ENCODE peak calls at places on chromosomes 7 and 10, in six cellular contexts. I is brain microvascular endothelial cell, A is right atrium auricular region, U is H9, D is AG04450, R is heart right ventricle. C is an unnamed sample.
A peak's percentile ranks its signal among the peaks of the same experiment; 100 is the strongest.

GRCh38 chr10:79399242-79399831 is 46.1 kb downstream of the ZCCHC24 start:
- DNase-seq in I (peak; percentile 90), D (peak; percentile 92), A (peak; percentile 93), R (peak; percentile 92), U (peak; percentile 80), C (peak; percentile 61)

GRCh38 chr7:128307066-128307465 is 36.6 kb downstream of the RBM28 start:
- DNase-seq in D (no peak), I (no peak), A (no peak), U (no peak), R (no peak), C (no peak)

GRCh38 chr7:70728873-70729552 is 402.9 kb upstream of the GALNT17 start:
- DNase-seq in U (peak; percentile 86), D (no peak), A (no peak), R (no peak), I (no peak), C (no peak)

GRCh38 chr7:22945584-22945983 is 68.3 kb downstream of the HYCC1 start:
- DNase-seq in A (no peak), I (no peak), U (no peak), D (no peak), R (peak; percentile 14), C (no peak)

GRCh38 chr7:12257582-12257981 is 46.5 kb downstream of the TMEM106B start:
- DNase-seq in A (no peak), I (peak; percentile 36), R (no peak), D (no peak), U (no peak), C (no peak)

GRCh38 chr7:92991190-92991589 is 126.6 kb downstream of the SAMD9 start:
- DNase-seq in A (no peak), I (no peak), U (no peak), D (no peak), R (no peak), C (no peak)

GRCh38 chr10:121594076-121594475 is 4.2 kb downstream of the FGFR2 start:
- DNase-seq in A (no peak), R (no peak), U (no peak), I (no peak), D (no peak), C (no peak)

GRCh38 chr10:110326351-110327032 is 21.8 kb upstream of the SMNDC1 start:
- DNase-seq in U (no peak), I (peak; percentile 73), R (no peak), D (peak; percentile 59), A (no peak), C (no peak)

GRCh38 chr7:16130127-16131110 is 290.9 kb downstream of the CRPPA start:
- DNase-seq in I (no peak), A (no peak), D (no peak), R (no peak), U (no peak), C (no peak)

GRCh38 chr10:58998924-58999713 is 177.3 kb upstream of the PHYHIPL start:
- DNase-seq in I (no peak), D (no peak), U (no peak), A (no peak), R (peak; percentile 36), C (no peak)

GRCh38 chr7:25069900-25070443 is 55.1 kb downstream of the CYCS start:
- DNase-seq in R (peak; percentile 47), A (peak; percentile 63), I (peak; percentile 67), U (peak; percentile 59), D (peak; percentile 56), C (peak; percentile 60)

GRCh38 chr7:42380411-42380810 is 143.4 kb upstream of the GLI3 start:
- DNase-seq in R (no peak), U (no peak), I (no peak), D (no peak), A (no peak), C (no peak)

GRCh38 chr10:112215342-112215774 is 31.8 kb upstream of the GPAM start:
- DNase-seq in A (no peak), D (no peak), I (no peak), U (no peak), R (no peak), C (no peak)

DNA sequence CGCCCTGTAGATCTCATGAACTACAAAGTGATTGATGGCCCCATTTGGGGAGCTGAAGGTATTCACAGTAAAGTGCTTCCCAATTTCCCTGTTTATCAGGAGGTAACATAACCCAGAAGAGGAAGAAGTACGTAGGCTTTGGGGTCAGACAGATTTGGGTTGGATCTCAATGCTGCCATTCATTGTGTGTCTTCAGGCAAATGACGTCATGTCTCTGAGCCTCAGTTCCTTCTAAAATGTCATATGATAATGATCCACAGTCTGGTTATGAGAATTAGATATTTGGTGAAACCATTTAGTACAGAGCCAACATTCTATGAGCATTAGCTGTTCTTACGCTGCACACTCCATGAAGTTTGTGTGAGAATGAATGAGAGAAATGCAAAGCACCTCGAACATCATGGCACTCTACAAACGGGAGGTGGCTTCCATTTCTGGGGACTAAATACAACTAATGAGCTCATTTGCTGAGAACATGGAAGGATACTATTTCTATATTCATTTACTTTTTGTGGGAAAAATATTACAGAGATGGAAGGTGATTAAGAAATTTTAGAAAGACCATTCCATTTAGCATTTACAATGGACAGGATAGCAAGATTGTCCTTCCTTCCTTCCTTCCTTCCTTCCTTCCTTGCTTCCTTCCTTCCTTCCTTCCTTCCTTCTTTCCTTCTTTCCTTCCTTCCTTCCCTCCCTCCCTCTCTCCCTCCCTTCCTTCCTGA is 13.8 kb upstream of the JCAD start:
- DNase-seq in A (no peak), I (no peak), R (no peak), U (no peak), D (no peak), C (no peak)
- H3K27ac ChIP-seq in A (no peak overlapping the region), I (no peak overlapping the region), R (no peak overlapping the region), U (no peak overlapping the region), D (no peak overlapping the region), C (no peak overlapping the region)

GRCh38 chr7:94130716-94131115 is 126.6 kb upstream of the BET1 start:
- DNase-seq in D (no peak), R (no peak), I (no peak), A (no peak), U (no peak), C (no peak)

GRCh38 chr7:94127026-94127425 is 122.9 kb upstream of the BET1 start:
- DNase-seq in A (no peak), U (no peak), I (no peak), D (no peak), R (no peak), C (no peak)

GRCh38 chr7:94133460-94133859 is 129.3 kb upstream of the BET1 start:
- DNase-seq in U (no peak), D (no peak), A (no peak), R (no peak), I (no peak), C (no peak)

GRCh38 chr7:94135180-94135579 is 131.0 kb upstream of the BET1 start:
- DNase-seq in D (no peak), A (no peak), U (no peak), R (no peak), I (no peak), C (no peak)

GRCh38 chr7:94129443-94130140 is 125.4 kb upstream of the BET1 start:
- DNase-seq in D (peak; percentile 90), R (no peak), U (no peak), I (peak; percentile 92), A (no peak), C (no peak)
- H3K27ac ChIP-seq in D (no peak overlapping the region), R (no peak overlapping the region), U (no peak overlapping the region), I (peak overlapping the region; percentile 73), A (no peak overlapping the region), C (no peak overlapping the region)

GRCh38 chr7:133674079-133674478 is 421.2 kb downstream of the EXOC4 start:
- DNase-seq in R (no peak), I (no peak), U (no peak), D (no peak), A (no peak), C (no peak)

GRCh38 chr7:133672866-133673265 is 420.0 kb downstream of the EXOC4 start:
- DNase-seq in R (no peak), A (no peak), U (no peak), D (no peak), I (no peak), C (no peak)

GRCh38 chr7:133670250-133670649 is 417.4 kb downstream of the EXOC4 start:
- DNase-seq in A (no peak), D (no peak), I (no peak), U (no peak), R (no peak), C (no peak)

GRCh38 chr7:133669061-133669455 is 416.2 kb downstream of the EXOC4 start:
- DNase-seq in I (no peak), R (no peak), U (no peak), D (no peak), A (no peak), C (no peak)

GRCh38 chr7:133668296-133669060 is 415.6 kb downstream of the EXOC4 start:
- DNase-seq in I (no peak), A (no peak), D (no peak), U (no peak), R (no peak), C (no peak)
- H3K27ac ChIP-seq in I (no peak overlapping the region), A (no peak overlapping the region), D (no peak overlapping the region), U (no peak overlapping the region), R (no peak overlapping the region), C (no peak overlapping the region)

GRCh38 chr10:125397608-125398007 is 237.2 kb upstream of the CTBP2 start:
- DNase-seq in D (no peak), R (no peak), I (no peak), U (no peak), A (no peak), C (no peak)

GRCh38 chr10:125396651-125397050 is 236.3 kb upstream of the CTBP2 start:
- DNase-seq in A (no peak), I (no peak), U (no peak), R (no peak), D (no peak), C (no peak)

GRCh38 chr10:125399289-125399688 is 238.9 kb upstream of the CTBP2 start:
- DNase-seq in R (no peak), A (no peak), I (no peak), D (no peak), U (no peak), C (no peak)

GRCh38 chr10:125398270-125398669 is 237.9 kb upstream of the CTBP2 start:
- DNase-seq in R (no peak), U (no peak), A (no peak), D (no peak), I (no peak), C (no peak)

DNA sequence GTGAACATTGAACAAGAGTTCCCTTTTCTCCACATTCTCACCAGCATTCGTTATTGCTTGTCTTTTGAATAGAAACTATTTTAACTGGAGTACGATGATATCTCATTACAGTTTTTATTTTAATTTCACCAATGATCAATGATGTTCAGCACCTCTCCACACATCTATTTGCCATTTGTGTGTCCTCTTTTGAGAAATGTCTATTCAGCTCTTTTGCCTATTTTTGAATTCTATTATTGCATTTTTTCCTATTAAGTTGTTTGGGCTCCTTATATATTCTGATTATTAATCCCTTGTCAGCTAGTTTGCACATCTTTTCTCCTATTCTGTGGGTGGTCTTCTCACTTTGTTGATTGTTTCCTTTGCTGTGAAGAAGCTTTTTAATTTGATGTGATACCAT is 241.1 kb upstream of the CTBP2 start:
- DNase-seq in D (no peak), U (no peak), R (no peak), I (no peak), A (no peak), C (no peak)
- H3K27ac ChIP-seq in D (no peak overlapping the region), U (no peak overlapping the region), R (no peak overlapping the region), I (no peak overlapping the region), A (no peak overlapping the region), C (no peak overlapping the region)

DNA sequence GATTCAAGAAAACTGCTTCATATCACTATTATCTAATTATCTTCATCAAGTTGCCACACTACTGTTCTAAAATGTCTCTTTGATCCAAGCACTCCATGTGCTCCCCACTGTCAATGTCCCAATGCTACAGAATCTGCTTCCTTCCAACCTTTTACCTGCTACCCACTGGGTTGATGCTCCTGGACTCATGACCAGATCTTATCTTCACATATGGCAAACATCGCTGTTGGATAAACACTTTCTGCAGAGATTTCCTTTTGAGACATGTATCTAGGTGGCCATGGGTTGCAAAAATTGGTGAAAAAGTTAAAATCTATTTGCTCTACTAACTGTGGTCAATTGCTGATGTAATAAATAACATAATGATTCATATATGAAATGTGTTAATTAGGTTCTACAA is 24.5 kb upstream of the SEMA3C start:
- DNase-seq in R (no peak), D (no peak), A (no peak), U (no peak), I (no peak), C (no peak)
- H3K27ac ChIP-seq in R (no peak overlapping the region), D (no peak overlapping the region), A (no peak overlapping the region), U (no peak overlapping the region), I (peak overlapping the region; percentile 84), C (no peak overlapping the region)